ENCODE peak calls at places on chromosomes 16 and 17, in four cellular contexts. One of them, this sample, is unnamed.

GRCh38 chr17:70298929-70299529 is 129.7 kb downstream of the KCNJ2 start:
- DNase-seq in CD8-positive, alpha-beta T cell: no peak
- DNase-seq in PC-3: no peak
- DNase-seq in adrenal gland: no peak
- DNase-seq in this sample: no peak

GRCh38 chr17:65888649-65889048 is 303.3 kb downstream of the CEP112 start:
- DNase-seq in CD8-positive, alpha-beta T cell: no peak
- DNase-seq in PC-3: no peak
- DNase-seq in adrenal gland: no peak
- DNase-seq in this sample: no peak

GRCh38 chr16:21950782-21951521 is 2.2 kb upstream of the UQCRC2 start:
- DNase-seq in CD8-positive, alpha-beta T cell: peak
- DNase-seq in PC-3: peak
- DNase-seq in adrenal gland: no peak
- DNase-seq in this sample: no peak

GRCh38 chr17:1029196-1029911 is 32.4 kb downstream of the TIMM22 start:
- DNase-seq in CD8-positive, alpha-beta T cell: no peak
- DNase-seq in PC-3: no peak
- DNase-seq in adrenal gland: no peak
- DNase-seq in this sample: no peak

GRCh38 chr17:81020767-81021497 is 14.0 kb upstream of the BAIAP2 start:
- DNase-seq in CD8-positive, alpha-beta T cell: no peak
- DNase-seq in PC-3: no peak
- DNase-seq in adrenal gland: no peak
- DNase-seq in this sample: no peak

GRCh38 chr17:76528156-76528527 is 9.4 kb downstream of the CYGB start:
- DNase-seq in CD8-positive, alpha-beta T cell: no peak
- DNase-seq in PC-3: peak
- DNase-seq in adrenal gland: peak
- DNase-seq in this sample: peak

GRCh38 chr16:85227924-85228462 is 115.7 kb upstream of the CIBAR2 start:
- DNase-seq in CD8-positive, alpha-beta T cell: no peak
- DNase-seq in PC-3: no peak
- DNase-seq in adrenal gland: no peak
- DNase-seq in this sample: no peak

GRCh38 chr17:65473363-65473762 is 88.1 kb downstream of the AXIN2 start:
- DNase-seq in CD8-positive, alpha-beta T cell: no peak
- DNase-seq in PC-3: no peak
- DNase-seq in adrenal gland: no peak
- DNase-seq in this sample: no peak

GRCh38 chr16:48035142-48035541 is 120.7 kb downstream of the ABCC12 start:
- DNase-seq in CD8-positive, alpha-beta T cell: no peak
- DNase-seq in PC-3: peak
- DNase-seq in adrenal gland: no peak
- DNase-seq in this sample: no peak

GRCh38 chr17:54282886-54283285 is 460.2 kb downstream of the KIF2B start:
- DNase-seq in CD8-positive, alpha-beta T cell: no peak
- DNase-seq in PC-3: no peak
- DNase-seq in adrenal gland: no peak
- DNase-seq in this sample: no peak

GRCh38 chr17:19386974-19387920 is at the start of gene MFAP4:
- DNase-seq in CD8-positive, alpha-beta T cell: no peak
- DNase-seq in PC-3: no peak
- DNase-seq in adrenal gland: no peak
- DNase-seq in this sample: no peak

GRCh38 chr16:19095699-19096098 is 18.1 kb upstream of the ITPRIPL2 start:
- DNase-seq in CD8-positive, alpha-beta T cell: no peak
- DNase-seq in PC-3: peak
- DNase-seq in adrenal gland: no peak
- DNase-seq in this sample: no peak

GRCh38 chr17:13030459-13031305 is 12.9 kb upstream of the ELAC2 start:
- DNase-seq in CD8-positive, alpha-beta T cell: no peak
- DNase-seq in PC-3: peak
- DNase-seq in adrenal gland: peak
- DNase-seq in this sample: no peak

GRCh38 chr17:45201457-45201856 is 20.2 kb upstream of the FMNL1 start:
- DNase-seq in CD8-positive, alpha-beta T cell: no peak
- DNase-seq in PC-3: no peak
- DNase-seq in adrenal gland: no peak
- DNase-seq in this sample: no peak

GRCh38 chr17:45197108-45197507 is 24.6 kb upstream of the FMNL1 start:
- DNase-seq in CD8-positive, alpha-beta T cell: no peak
- DNase-seq in PC-3: peak
- DNase-seq in adrenal gland: no peak
- DNase-seq in this sample: no peak

GRCh38 chr17:45197555-45198334 is 23.9 kb upstream of the FMNL1 start:
- DNase-seq in CD8-positive, alpha-beta T cell: peak
- DNase-seq in PC-3: peak
- DNase-seq in adrenal gland: peak
- DNase-seq in this sample: peak

GRCh38 chr17:45195424-45195823 is 26.3 kb upstream of the FMNL1 start:
- DNase-seq in CD8-positive, alpha-beta T cell: no peak
- DNase-seq in PC-3: no peak
- DNase-seq in adrenal gland: no peak
- DNase-seq in this sample: no peak

GRCh38 chr17:45200701-45201100 is 21.0 kb upstream of the FMNL1 start:
- DNase-seq in CD8-positive, alpha-beta T cell: no peak
- DNase-seq in PC-3: no peak
- DNase-seq in adrenal gland: no peak
- DNase-seq in this sample: no peak
- TF ChIP-seq CTCF in CD8-positive, alpha-beta T cell: no peak
- TF ChIP-seq CTCF in PC-3: no peak
- TF ChIP-seq CTCF in adrenal gland: no peak
- TF ChIP-seq CTCF in this sample: no peak

GRCh38 chr17:16178836-16179235 is 36.5 kb downstream of the NCOR1 start:
- DNase-seq in CD8-positive, alpha-beta T cell: no peak
- DNase-seq in PC-3: peak
- DNase-seq in adrenal gland: no peak
- DNase-seq in this sample: no peak
- TF ChIP-seq CTCF in CD8-positive, alpha-beta T cell: no peak
- TF ChIP-seq CTCF in PC-3: no peak
- TF ChIP-seq CTCF in adrenal gland: no peak
- TF ChIP-seq CTCF in this sample: no peak

GRCh38 chr16:25138130-25138529 is 26.6 kb downstream of the LCMT1 start:
- DNase-seq in CD8-positive, alpha-beta T cell: no peak
- DNase-seq in PC-3: no peak
- DNase-seq in adrenal gland: no peak
- DNase-seq in this sample: no peak

GRCh38 chr16:25140459-25140858 is 28.9 kb downstream of the LCMT1 start:
- DNase-seq in CD8-positive, alpha-beta T cell: no peak
- DNase-seq in PC-3: peak
- DNase-seq in adrenal gland: no peak
- DNase-seq in this sample: no peak

GRCh38 chr16:25134306-25134705 is 22.8 kb downstream of the LCMT1 start:
- DNase-seq in CD8-positive, alpha-beta T cell: no peak
- DNase-seq in PC-3: no peak
- DNase-seq in adrenal gland: no peak
- DNase-seq in this sample: no peak

GRCh38 chr16:25135239-25135878 is 23.8 kb downstream of the LCMT1 start:
- DNase-seq in CD8-positive, alpha-beta T cell: no peak
- DNase-seq in PC-3: peak
- DNase-seq in adrenal gland: no peak
- DNase-seq in this sample: no peak
- TF ChIP-seq CTCF in CD8-positive, alpha-beta T cell: no peak
- TF ChIP-seq CTCF in PC-3: peak
- TF ChIP-seq CTCF in adrenal gland: no peak
- TF ChIP-seq CTCF in this sample: no peak

DNA sequence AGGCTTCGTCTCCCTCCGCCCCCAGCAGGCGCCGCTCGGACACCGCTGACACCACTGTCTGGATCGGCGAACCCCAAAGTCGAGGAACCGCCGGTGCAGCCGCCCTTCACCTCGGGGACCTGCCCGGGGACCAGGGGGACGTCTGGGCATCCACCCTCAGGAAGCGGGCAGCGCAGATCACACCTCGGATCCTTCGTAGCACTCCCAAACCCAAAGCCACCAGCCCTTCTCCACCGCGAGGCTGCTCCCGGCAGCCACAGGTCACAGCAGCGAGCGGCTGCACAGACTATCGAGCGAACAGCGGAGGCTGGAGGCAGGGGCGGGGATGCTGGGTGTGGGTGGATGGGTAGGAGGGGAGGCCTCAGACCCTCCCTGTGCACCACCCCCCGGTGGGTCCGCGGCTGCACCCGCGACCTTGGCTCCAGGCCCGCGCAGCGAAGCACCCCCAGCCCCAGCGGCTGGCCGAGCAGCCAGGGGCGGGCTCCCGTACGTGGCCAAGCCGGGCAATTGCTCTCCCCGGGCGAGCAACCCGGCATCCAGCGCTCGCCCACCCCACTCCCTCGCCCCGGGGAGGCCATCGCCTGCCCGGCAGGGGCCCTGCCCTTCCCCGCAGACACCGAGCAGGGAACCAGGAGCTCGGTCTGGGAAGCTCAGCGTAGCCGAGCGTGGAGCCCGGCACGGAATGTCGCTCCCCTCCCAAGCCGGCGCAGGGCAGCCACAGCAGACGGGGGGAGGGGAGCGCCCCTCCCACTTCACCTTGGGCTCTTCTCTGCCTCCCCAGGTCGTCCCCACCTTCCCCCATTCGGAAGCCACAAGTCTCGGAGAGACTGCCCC is 1.0 kb downstream of the SDK2 start:
- DNase-seq in CD8-positive, alpha-beta T cell: no peak
- DNase-seq in PC-3: peak
- DNase-seq in adrenal gland: peak
- DNase-seq in this sample: peak
- TF ChIP-seq CTCF in CD8-positive, alpha-beta T cell: no peak
- TF ChIP-seq CTCF in PC-3: no peak
- TF ChIP-seq CTCF in adrenal gland: no peak
- TF ChIP-seq CTCF in this sample: no peak

GRCh38 chr16:17591655-17592405 is 121.1 kb upstream of the XYLT1 start:
- DNase-seq in CD8-positive, alpha-beta T cell: peak
- DNase-seq in PC-3: no peak
- DNase-seq in adrenal gland: no peak
- DNase-seq in this sample: no peak
- TF ChIP-seq CTCF in CD8-positive, alpha-beta T cell: no peak
- TF ChIP-seq CTCF in PC-3: no peak
- TF ChIP-seq CTCF in adrenal gland: no peak
- TF ChIP-seq CTCF in this sample: no peak

This sample was measured in activated B cell treated with CpG ODN at 0.5 μM for 24 hours.